ENCODE peak calls at places on chromosomes 3 and 15, in five cellular contexts. A is breast epithelium, M is left ventricle myocardium inferior, T is fibroblast of lung, V is right lobe of liver. F is an unnamed sample.

GRCh38 chr15:41970456-41970855 is 1.9 kb downstream of the EHD4 start:
- DNase-seq in M (no peak), V (peak; percentile 25), T (no peak), A (no peak), F (no peak)

GRCh38 chr3:157388976-157389375 is 47.7 kb upstream of the PTX3 start:
- DNase-seq in V (no peak), M (no peak), T (peak; percentile 67), A (no peak), F (no peak)

GRCh38 chr15:75339531-75340240 is 3.8 kb downstream of the COMMD4 start:
- DNase-seq in V (no peak), M (no peak), A (no peak), T (no peak), F (no peak)

GRCh38 chr3:138062626-138063025 is 52.7 kb downstream of the CLDN18 start:
- DNase-seq in V (no peak), T (peak; percentile 44), M (no peak), A (no peak), F (no peak)

GRCh38 chr3:138786788-138787276 is 47.9 kb downstream of the PIK3CB start:
- DNase-seq in A (no peak), V (no peak), T (peak; percentile 67), M (no peak), F (no peak)

GRCh38 chr3:27633224-27633545 is 88.9 kb downstream of the EOMES start:
- DNase-seq in A (no peak), M (no peak), T (peak; percentile 66), V (no peak), F (no peak)

GRCh38 chr3:98702166-98702565 is 61.0 kb upstream of the ST3GAL6 start:
- DNase-seq in V (no peak), M (no peak), A (no peak), T (no peak), F (no peak)

GRCh38 chr3:30597131-30597768 is 9.2 kb upstream of the TGFBR2 start:
- DNase-seq in T (peak; percentile 87), A (peak; percentile 39), V (no peak), M (no peak), F (no peak)

GRCh38 chr3:7977245-7978103 is 524.1 kb upstream of the LMCD1 start:
- DNase-seq in A (no peak), T (peak; percentile 4), V (no peak), M (no peak), F (no peak)

GRCh38 chr3:15768421-15769255 is 29.1 kb downstream of the ANKRD28 start:
- DNase-seq in A (no peak), M (no peak), T (peak; percentile 95), V (peak; percentile 73), F (no peak)

GRCh38 chr3:37338500-37338899 is 164.1 kb upstream of the LRRFIP2 start:
- DNase-seq in A (no peak), M (no peak), V (no peak), T (peak; percentile 39), F (no peak)
- H3K27ac ChIP-seq in A (no peak overlapping the region), M (no peak overlapping the region), V (no peak overlapping the region), T (no peak overlapping the region), F (no peak overlapping the region)

GRCh38 chr3:103511891-103512290 is 1077.1 kb downstream of the ZPLD1 start:
- DNase-seq in M (no peak), T (no peak), V (no peak), A (no peak), F (no peak)
- H3K27ac ChIP-seq in M (no peak overlapping the region), T (no peak overlapping the region), V (no peak overlapping the region), A (no peak overlapping the region), F (no peak overlapping the region)

GRCh38 chr15:96334705-96335428 is 4.4 kb downstream of the NR2F2 start:
- DNase-seq in V (no peak), T (no peak), M (no peak), A (no peak), F (no peak)

GRCh38 chr15:96335429-96335807 is 4.9 kb downstream of the NR2F2 start:
- DNase-seq in V (no peak), T (peak; percentile 45), A (no peak), M (no peak), F (no peak)

GRCh38 chr15:96337354-96337990 is 7.0 kb downstream of the NR2F2 start:
- DNase-seq in T (no peak), A (no peak), M (no peak), V (no peak), F (no peak)

GRCh38 chr15:96336643-96337353 is 6.3 kb downstream of the NR2F2 start:
- DNase-seq in A (peak; percentile 19), T (peak; percentile 76), V (peak; percentile 51), M (no peak), F (no peak)

GRCh38 chr15:96336045-96336642 is 5.6 kb downstream of the NR2F2 start:
- DNase-seq in M (no peak), A (no peak), T (no peak), V (no peak), F (no peak)
- H3K27ac ChIP-seq in M (peak overlapping the region; percentile 96), A (peak overlapping the region; percentile 93), T (peak overlapping the region; percentile 95), V (peak overlapping the region; percentile 91), F (peak overlapping the region; percentile 52)

GRCh38 chr3:185940951-185941350 is 3.1 kb upstream of the TRA2B start:
- DNase-seq in M (no peak), A (no peak), T (no peak), V (no peak), F (no peak)

GRCh38 chr3:185939721-185940120 is 1.9 kb upstream of the TRA2B start:
- DNase-seq in A (no peak), T (no peak), V (no peak), M (no peak), F (no peak)

GRCh38 chr3:185943363-185944106 is 5.7 kb upstream of the TRA2B start:
- DNase-seq in V (peak; percentile 90), T (peak; percentile 75), M (peak; percentile 81), A (peak; percentile 84), F (peak; percentile 77)

GRCh38 chr3:185942396-185942795 is 4.6 kb upstream of the TRA2B start:
- DNase-seq in M (no peak), T (no peak), V (no peak), A (no peak), F (no peak)

GRCh38 chr3:185942907-185943306 is 5.1 kb upstream of the TRA2B start:
- DNase-seq in A (no peak), T (no peak), V (no peak), M (no peak), F (no peak)
- H3K27ac ChIP-seq in A (peak overlapping the region; percentile 78), T (no peak overlapping the region), V (peak overlapping the region; percentile 15), M (peak overlapping the region; percentile 34), F (no peak overlapping the region)

GRCh38 chr3:196193738-196194541 is 17.3 kb downstream of the ZDHHC19 start:
- DNase-seq in T (no peak), A (no peak), V (no peak), M (peak; percentile 78), F (no peak)
- H3K27ac ChIP-seq in T (no peak overlapping the region), A (no peak overlapping the region), V (no peak overlapping the region), M (peak overlapping the region; percentile 86), F (no peak overlapping the region)

DNA sequence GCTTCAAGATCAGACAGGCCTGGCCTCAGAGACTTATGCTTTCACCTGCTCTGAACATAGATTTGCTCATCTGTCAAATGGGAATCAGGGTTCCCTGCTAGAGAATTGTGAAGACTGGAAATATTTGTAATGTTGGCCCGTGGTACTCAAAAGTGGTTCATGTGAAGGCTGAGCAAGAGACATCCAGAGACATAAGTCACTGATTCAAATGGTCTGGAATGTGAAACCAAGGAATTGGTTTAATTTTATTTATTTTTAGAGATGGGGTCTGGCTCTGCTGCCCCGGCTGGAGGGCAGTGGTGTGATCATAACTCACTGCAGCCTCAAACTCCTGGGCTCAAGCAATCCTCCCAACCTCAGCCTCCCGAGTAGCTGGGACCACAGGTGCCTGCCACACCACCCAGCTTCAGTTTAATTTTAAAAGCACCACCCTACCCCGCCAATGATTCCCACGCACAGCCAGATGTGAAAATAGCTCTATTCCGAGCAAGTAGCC is 60.1 kb downstream of the DAPK2 start:
- DNase-seq in M (no peak), A (no peak), V (no peak), T (no peak), F (no peak)
- H3K27ac ChIP-seq in M (peak overlapping the region; percentile 95), A (peak overlapping the region; percentile 60), V (no peak overlapping the region), T (no peak overlapping the region), F (no peak overlapping the region)

GRCh38 chr3:119643528-119643927 is 16.9 kb downstream of the POPDC2 start:
- DNase-seq in A (no peak), M (no peak), V (no peak), T (peak; percentile 66), F (no peak)
- H3K27ac ChIP-seq in A (no peak overlapping the region), M (peak overlapping the region; percentile 94), V (no peak overlapping the region), T (peak overlapping the region; percentile 64), F (no peak overlapping the region)